ENCODE peak calls at places on chromosomes 1 and 21, in six cellular contexts. O is nephron progenitor cell; Y is T follicular helper cell; N is upper lobe of right lung; J is IMR-90; F is activated naive CD4-positive, alpha-beta T cell treated with Interleukin-2 at 50 U/mL for 16 hours. L is an unnamed sample.

GRCh38 chr1:18951416-18951815 is 5.1 kb downstream of the IFFO2 start:
- DNase-seq in O (no peak), Y (no peak), N (no peak), J (no peak), F (no peak), L (peak)

GRCh38 chr1:30285461-30286050 is 437.8 kb downstream of the MATN1 start:
- DNase-seq in O (no peak), Y (no peak), N (no peak), J (no peak), F (no peak), L (no peak)

GRCh38 chr21:17819878-17820232 is 699 bp upstream of the C21orf91 start:
- DNase-seq in O (no peak), Y (no peak), N (no peak), J (peak), F (no peak), L (no peak)

GRCh38 chr1:98467584-98467983 is 193.9 kb upstream of the SNX7 start:
- DNase-seq in O (no peak), Y (no peak), N (no peak), J (peak), F (no peak), L (no peak)

GRCh38 chr1:43491056-43491455 is 37.3 kb upstream of the HYI start:
- DNase-seq in O (no peak), Y (no peak), N (no peak), J (no peak), F (no peak), L (no peak)

GRCh38 chr1:176989023-176989422 is 175.5 kb downstream of the ASTN1 start:
- DNase-seq in O (no peak), Y (no peak), N (no peak), J (no peak), F (no peak), L (no peak)

GRCh38 chr1:79887059-79887458 is 880.5 kb upstream of the ADGRL4 start:
- DNase-seq in O (no peak), Y (no peak), N (no peak), J (no peak), F (no peak), L (no peak)

GRCh38 chr1:200306954-200307754 is 102.7 kb downstream of the ZNF281 start:
- DNase-seq in O (no peak), Y (no peak), N (no peak), J (peak), F (no peak), L (no peak)

L was measured in Peyer's patch.